ENCODE peak calls at places on chromosomes 11 and 22, in five cellular contexts. S is transverse colon; A is IMR-90; V is esophagus squamous epithelium; L is naive thymus-derived CD4-positive, alpha-beta T cell. H is an unnamed sample. For H3K4me1, the result is how much of the 10 kb centered on the place peaks cover.

GRCh38 chr22:46536559-46537220 is 730 bp downstream of the CELSR1 start:
- DNase-seq in S (no peak), A (no peak), V (no peak), L (no peak), H (no peak)

GRCh38 chr11:103806130-103806900 is 230.1 kb upstream of the DDI1 start:
- DNase-seq in S (no peak), A (peak), V (no peak), L (no peak), H (no peak)

GRCh38 chr11:134391170-134391569 is 20.9 kb downstream of the B3GAT1 start:
- DNase-seq in S (no peak), A (no peak), V (no peak), L (no peak), H (no peak)

GRCh38 chr22:46563381-46564083 is 26.1 kb upstream of the CELSR1 start:
- DNase-seq in S (peak), A (peak), V (no peak), L (peak), H (no peak)

GRCh38 chr22:31586137-31586920 is 75.7 kb downstream of the PISD start:
- DNase-seq in S (no peak), A (peak), V (no peak), L (no peak), H (peak)

GRCh38 chr22:19062139-19062789 is 59.9 kb downstream of the DGCR2 start:
- DNase-seq in S (no peak), A (peak), V (no peak), L (no peak), H (peak)

GRCh38 chr22:17172172-17172833 is 13.2 kb upstream of the HDHD5 start:
- DNase-seq in S (no peak), A (no peak), V (no peak), L (no peak), H (peak)

GRCh38 chr11:115941481-115941993 is 437.3 kb upstream of the CADM1 start:
- DNase-seq in S (peak), A (peak), V (no peak), L (no peak), H (no peak)

GRCh38 chr22:28907311-28908008 is 24.1 kb downstream of the ZNRF3 start:
- DNase-seq in S (no peak), A (peak), V (no peak), L (peak), H (no peak)

GRCh38 chr22:48192071-48192470 is 1429.6 kb downstream of the TBC1D22A start:
- DNase-seq in S (no peak), A (no peak), V (no peak), L (no peak), H (no peak)

GRCh38 chr11:106271686-106272085 is 194.2 kb downstream of the AASDHPPT start:
- DNase-seq in S (no peak), A (peak), V (no peak), L (no peak), H (no peak)

GRCh38 chr22:50455201-50455600 is 19.6 kb downstream of the SBF1 start:
- DNase-seq in S (no peak), A (no peak), V (no peak), L (no peak), H (no peak)

GRCh38 chr11:73199446-73199845 is 18.6 kb upstream of the P2RY2 start:
- DNase-seq in S (no peak), A (no peak), V (no peak), L (peak), H (no peak)

GRCh38 chr11:45024846-45025623 is 74.4 kb upstream of the TP53I11 start:
- DNase-seq in S (no peak), A (no peak), V (no peak), L (no peak), H (no peak)

GRCh38 chr11:72460091-72460647 is 25.8 kb upstream of the CLPB start:
- DNase-seq in S (no peak), A (no peak), V (no peak), L (no peak), H (no peak)

GRCh38 chr11:1749020-1749758 is 1.2 kb downstream of the IFITM10 start:
- DNase-seq in S (peak), A (no peak), V (no peak), L (no peak), H (no peak)

GRCh38 chr11:120034176-120034575 is 103.7 kb downstream of the TRIM29 start:
- DNase-seq in S (no peak), A (no peak), V (no peak), L (no peak), H (no peak)

GRCh38 chr22:20206709-20207215 is 55.9 kb upstream of the CCDC188 start:
- DNase-seq in S (peak), A (peak), V (no peak), L (peak), H (no peak)

GRCh38 chr11:75279273-75279672 is 38.7 kb downstream of the TPBGL start:
- DNase-seq in S (no peak), A (peak), V (no peak), L (no peak), H (no peak)

GRCh38 chr11:123559418-123559817 is 95.0 kb downstream of the SCN3B start:
- DNase-seq in S (no peak), A (peak), V (no peak), L (no peak), H (no peak)

GRCh38 chr22:35894464-35894878 is 134.2 kb downstream of the RBFOX2 start:
- DNase-seq in S (peak), A (no peak), V (no peak), L (no peak), H (peak)

GRCh38 chr22:35893698-35894097 is 134.9 kb downstream of the RBFOX2 start:
- DNase-seq in S (no peak), A (peak), V (no peak), L (no peak), H (no peak)

GRCh38 chr22:35894937-35895708 is 133.5 kb downstream of the RBFOX2 start:
- DNase-seq in S (peak), A (peak), V (no peak), L (no peak), H (peak)

GRCh38 chr22:35899736-35900135 is 128.9 kb downstream of the RBFOX2 start:
- DNase-seq in S (no peak), A (no peak), V (no peak), L (no peak), H (no peak)

DNA sequence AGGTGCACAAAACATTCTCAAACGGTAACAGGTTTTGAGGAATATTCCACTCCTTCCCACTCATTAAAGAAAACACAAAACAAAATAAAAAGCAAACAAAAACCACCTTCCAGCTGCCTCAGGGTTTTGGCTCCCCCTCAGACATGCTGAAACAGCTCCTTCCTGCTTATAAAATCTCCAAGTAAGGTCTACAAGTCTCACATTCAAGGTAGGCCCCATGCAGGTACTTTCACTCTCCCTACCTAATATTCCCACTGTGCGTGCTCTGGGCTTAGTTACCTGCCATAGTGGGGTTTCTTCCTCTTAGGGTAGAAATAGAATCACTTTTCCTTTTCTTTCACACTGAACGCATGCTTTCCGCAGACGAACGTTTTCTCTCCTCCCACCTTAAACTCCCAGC is 132.3 kb downstream of the RBFOX2 start:
- DNase-seq in S (no peak), A (no peak), V (no peak), L (no peak), H (no peak)
- H3K4me1 ChIP-seq in S (under half), A (under half), V (half or more), L (under half), H (half or more)

DNA sequence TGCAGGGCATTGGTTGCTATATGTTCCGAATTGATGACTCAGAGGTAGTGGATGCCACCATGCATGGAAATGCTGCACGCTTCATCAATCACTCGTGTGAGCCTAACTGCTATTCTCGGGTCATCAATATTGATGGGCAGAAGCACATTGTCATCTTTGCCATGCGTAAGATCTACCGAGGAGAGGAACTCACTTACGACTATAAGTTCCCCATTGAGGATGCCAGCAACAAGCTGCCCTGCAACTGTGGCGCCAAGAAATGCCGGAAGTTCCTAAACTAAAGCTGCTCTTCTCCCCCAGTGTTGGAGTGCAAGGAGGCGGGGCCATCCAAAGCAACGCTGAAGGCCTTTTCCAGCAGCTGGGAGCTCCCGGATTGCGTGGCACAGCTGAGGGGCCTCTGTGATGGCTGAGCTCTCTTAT is 5.4 kb upstream of the TTC36 start:
- DNase-seq in S (no peak), A (no peak), V (no peak), L (no peak), H (no peak)
- H3K4me1 ChIP-seq in S (under half), A (under half), V (under half), L (under half), H (under half)

DNA sequence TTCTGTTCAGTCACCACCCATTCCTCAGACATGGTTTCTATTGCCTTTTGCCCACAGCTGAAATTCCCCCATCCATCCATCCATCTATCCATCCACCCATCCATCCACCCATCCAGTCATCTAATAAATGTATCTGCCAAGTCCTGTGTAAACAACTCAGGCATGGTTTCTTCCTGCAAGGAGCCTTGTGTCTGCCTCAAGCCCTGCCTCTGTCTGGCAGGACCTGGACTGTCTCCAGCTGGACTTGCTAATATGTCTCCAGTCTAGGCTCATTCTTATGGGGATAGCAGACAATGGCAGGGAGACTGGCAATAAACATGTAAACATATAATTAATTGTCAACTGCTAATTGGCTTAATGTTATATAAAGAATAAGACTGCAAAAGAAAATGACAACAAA is 64.7 kb upstream of the AMPD3 start:
- DNase-seq in S (no peak), A (no peak), V (no peak), L (no peak), H (no peak)
- H3K4me1 ChIP-seq in S (under half), A (half or more), V (under half), L (under half), H (under half)

GRCh38 chr11:412641-413119 is 2.1 kb downstream of the SIGIRR start:
- DNase-seq in S (no peak), A (no peak), V (no peak), L (peak), H (no peak)

GRCh38 chr11:415640-416041 is 842 bp upstream of the SIGIRR start:
- DNase-seq in S (peak), A (no peak), V (no peak), L (no peak), H (no peak)

GRCh38 chr11:413120-414081 is 1.4 kb downstream of the SIGIRR start:
- DNase-seq in S (peak), A (no peak), V (no peak), L (peak), H (no peak)

GRCh38 chr11:416051-416756 is 1.4 kb upstream of the SIGIRR start:
- DNase-seq in S (peak), A (no peak), V (no peak), L (no peak), H (no peak)

DNA sequence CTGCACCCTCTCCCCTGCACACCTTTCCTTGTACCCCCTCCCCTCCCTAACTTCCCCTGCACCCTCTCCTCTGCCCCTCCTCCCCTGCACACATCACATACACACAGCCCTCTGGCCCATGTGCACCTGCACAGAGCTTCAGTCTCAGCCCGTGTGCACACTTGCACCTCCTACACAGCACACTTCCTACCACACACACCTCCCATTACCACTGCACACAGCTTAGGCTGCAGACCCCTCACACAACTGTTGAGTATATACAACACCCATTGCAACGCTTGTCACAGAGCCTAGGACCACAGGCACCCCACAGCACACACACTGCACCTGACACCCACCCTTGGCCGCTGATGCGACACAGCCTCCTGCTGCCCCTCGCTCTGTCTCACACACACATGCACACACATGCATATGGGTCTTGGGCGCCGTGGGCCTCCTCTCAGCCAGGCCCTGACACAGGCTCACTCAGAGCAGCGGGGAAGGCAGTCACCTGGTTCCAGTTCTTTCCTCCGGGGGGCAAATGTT is 404 bp downstream of the SIGIRR start:
- DNase-seq in S (no peak), A (no peak), V (no peak), L (peak), H (no peak)
- H3K4me1 ChIP-seq in S (under half), A (under half), V (under half), L (under half), H (under half)

GRCh38 chr22:42614312-42615091 is at the start of gene POLDIP3:
- DNase-seq in S (peak), A (peak), V (peak), L (peak), H (peak)
- H3K4me1 ChIP-seq in S (half or more), A (under half), V (under half), L (under half), H (under half)

GRCh38 chr11:101912823-101913284 is 2.0 kb upstream of the CEP126 start:
- DNase-seq in S (no peak), A (peak), V (no peak), L (no peak), H (no peak)
- H3K4me1 ChIP-seq in S (under half), A (under half), V (under half), L (under half), H (under half)

GRCh38 chr11:46294365-46295309 is 17.2 kb downstream of the CREB3L1 start:
- DNase-seq in S (no peak), A (peak), V (no peak), L (no peak), H (no peak)

GRCh38 chr11:46295312-46295995 is 18.0 kb downstream of the CREB3L1 start:
- DNase-seq in S (peak), A (peak), V (no peak), L (peak), H (peak)

GRCh38 chr11:46293066-46293465 is 15.6 kb downstream of the CREB3L1 start:
- DNase-seq in S (no peak), A (no peak), V (no peak), L (no peak), H (no peak)

GRCh38 chr11:46291441-46292143 is 14.1 kb downstream of the CREB3L1 start:
- DNase-seq in S (no peak), A (peak), V (no peak), L (no peak), H (no peak)

GRCh38 chr11:46293616-46294015 is 16.2 kb downstream of the CREB3L1 start:
- DNase-seq in S (no peak), A (peak), V (no peak), L (no peak), H (no peak)
- H3K4me1 ChIP-seq in S (under half), A (half or more), V (under half), L (under half), H (under half)

DNA sequence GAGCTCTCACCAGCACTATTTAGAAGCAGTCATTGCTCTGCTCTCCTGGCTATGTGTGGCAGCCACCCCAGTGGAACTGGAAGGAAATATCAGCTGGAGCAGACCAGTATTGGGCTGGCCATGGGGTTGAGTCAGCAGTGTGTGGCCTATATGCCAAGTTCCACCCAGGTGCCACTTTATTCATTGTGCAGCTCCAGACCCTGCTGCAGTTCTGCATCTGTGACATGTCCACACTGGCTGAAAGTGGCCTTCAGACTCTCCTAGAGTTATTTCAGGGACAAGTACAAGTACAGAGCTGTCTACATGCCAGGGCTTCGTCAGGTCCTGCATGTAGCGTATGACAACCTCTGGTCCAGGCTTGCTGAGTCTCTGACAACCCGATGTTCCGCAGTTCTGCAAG is 55.2 kb downstream of the CABIN1 start:
- DNase-seq in S (no peak), A (no peak), V (no peak), L (no peak), H (no peak)
- H3K4me1 ChIP-seq in S (under half), A (under half), V (under half), L (under half), H (under half)

H was measured in gastrocnemius medialis.